ENCODE peak calls at places on chromosome X, in seven cellular contexts. N is choroid plexus epithelial cell, Y is epithelial cell of esophagus, K is psoas muscle, L is neural progenitor cell, O is MCF 10A, S is foreskin fibroblast. E is an unnamed sample.

GRCh38 chrX:19904778-19905367 is 17.5 kb upstream of the SH3KBP1 start:
- DNase-seq in N (peak; percentile 71), Y (peak; percentile 71), K (no peak), L (peak; percentile 55), O (peak; percentile 57), S (peak; percentile 64), E (peak; percentile 12)

GRCh38 chrX:23616361-23616760 is 50.9 kb upstream of the PRDX4 start:
- DNase-seq in N (peak; percentile 53), Y (peak; percentile 37), K (no peak), L (peak; percentile 34), O (peak; percentile 27), S (peak; percentile 48), E (no peak)

GRCh38 chrX:68686684-68687045 is 39.2 kb downstream of the STARD8 start:
- DNase-seq in N (peak; percentile 34), Y (peak; percentile 18), K (peak; percentile 64), L (peak; percentile 36), O (no peak), S (peak; percentile 14), E (no peak)

GRCh38 chrX:113959912-113960626 is 623.8 kb upstream of the HTR2C start:
- DNase-seq in N (no peak), Y (no peak), K (no peak), L (peak; percentile 94), O (no peak), S (no peak), E (no peak)

GRCh38 chrX:142804085-142804484 is 221.6 kb upstream of the SPANXN4 start:
- DNase-seq in N (no peak), Y (no peak), K (no peak), L (peak; percentile 60), O (peak; percentile 6), S (no peak), E (peak; percentile 6)

GRCh38 chrX:13489451-13489850 is 80.0 kb upstream of the EGFL6 start:
- DNase-seq in N (peak; percentile 87), Y (peak; percentile 76), K (peak; percentile 65), L (no peak), O (peak; percentile 70), S (peak; percentile 68), E (no peak)

GRCh38 chrX:17817242-17817641 is 43.9 kb downstream of the RAI2 start:
- DNase-seq in N (no peak), Y (no peak), K (no peak), L (no peak), O (no peak), S (peak; percentile 66), E (no peak)

GRCh38 chrX:136835761-136836160 is 44.8 kb downstream of the RBMX start:
- DNase-seq in N (no peak), Y (no peak), K (no peak), L (no peak), O (no peak), S (no peak), E (no peak)

GRCh38 chrX:115906881-115907280 is 263.7 kb upstream of the AGTR2 start:
- DNase-seq in N (no peak), Y (no peak), K (no peak), L (no peak), O (no peak), S (no peak), E (no peak)

GRCh38 chrX:115911967-115912366 is 258.6 kb upstream of the AGTR2 start:
- DNase-seq in N (no peak), Y (no peak), K (no peak), L (no peak), O (no peak), S (no peak), E (no peak)

GRCh38 chrX:115913575-115913974 is 257.0 kb upstream of the AGTR2 start:
- DNase-seq in N (no peak), Y (no peak), K (no peak), L (no peak), O (no peak), S (no peak), E (no peak)

GRCh38 chrX:115909017-115909416 is 261.5 kb upstream of the AGTR2 start:
- DNase-seq in N (no peak), Y (no peak), K (no peak), L (no peak), O (no peak), S (no peak), E (no peak)

DNA sequence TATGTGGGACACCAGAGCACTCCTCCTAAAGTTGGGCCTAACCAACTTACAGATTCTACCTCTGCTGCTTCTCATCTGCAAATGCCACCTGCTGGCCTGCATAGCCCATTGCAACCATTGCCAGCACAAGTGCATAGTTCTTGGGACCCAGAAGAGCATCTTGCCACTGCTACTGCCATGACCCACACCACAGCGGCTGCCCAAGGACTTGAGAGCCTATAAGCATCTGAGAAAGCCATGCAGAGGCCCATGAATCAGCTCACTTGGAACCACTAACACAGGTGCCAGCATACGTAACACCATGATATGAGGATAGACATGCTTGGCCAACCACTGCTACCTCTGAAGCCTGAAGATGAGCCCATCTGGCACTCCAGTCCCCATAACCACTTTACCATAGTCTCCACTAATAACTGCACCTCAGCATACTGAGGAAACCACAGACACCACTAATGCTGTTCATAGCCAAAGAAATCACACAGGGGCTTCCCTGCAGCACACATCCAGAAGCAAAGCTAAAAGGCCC is 258.1 kb upstream of the AGTR2 start:
- DNase-seq in N (peak; percentile 2), Y (no peak), K (no peak), L (peak; percentile 9), O (peak; percentile 12), S (no peak), E (no peak)
- TF ChIP-seq CTCF in N (peak; percentile 30), Y (no peak), K (peak; percentile 19), L (peak; percentile 40), O (no peak), S (no peak), E (no peak)

DNA sequence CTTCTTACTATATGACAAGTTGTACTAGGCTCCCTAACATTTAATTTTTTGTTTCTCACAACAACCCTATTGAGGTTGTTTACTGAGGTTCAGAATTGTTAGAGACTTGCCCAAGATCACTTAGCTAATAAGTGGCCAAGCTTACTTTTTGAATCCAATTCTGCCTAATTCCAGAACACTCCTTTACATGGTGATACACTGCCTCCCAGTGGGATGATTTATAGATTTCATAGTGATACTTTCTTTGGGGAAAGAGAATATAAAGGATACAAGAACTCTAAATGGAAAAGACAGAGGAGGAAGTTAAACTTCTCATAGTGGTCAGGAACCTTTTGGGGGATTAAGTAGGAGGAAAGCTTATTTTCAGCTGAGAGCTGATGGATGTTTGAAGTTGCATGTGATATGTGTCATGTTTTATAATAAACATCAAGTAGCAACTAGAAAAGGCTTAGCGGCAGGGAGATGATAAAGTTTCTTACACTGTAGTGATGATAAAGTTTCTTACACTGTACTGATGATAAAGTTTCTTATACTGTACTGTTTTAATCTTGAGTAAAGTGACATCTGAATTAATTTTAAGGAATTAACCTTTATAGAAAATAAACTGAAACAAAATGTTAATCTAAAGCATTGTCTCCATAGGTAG is 15.3 kb downstream of the STAG2 start:
- DNase-seq in N (peak; percentile 66), Y (peak; percentile 47), K (no peak), L (no peak), O (peak; percentile 60), S (peak; percentile 53), E (no peak)
- TF ChIP-seq CTCF in N (peak; percentile 33), Y (peak; percentile 24), K (peak; percentile 29), L (peak; percentile 17), O (peak; percentile 35), S (no peak), E (no peak)

DNA sequence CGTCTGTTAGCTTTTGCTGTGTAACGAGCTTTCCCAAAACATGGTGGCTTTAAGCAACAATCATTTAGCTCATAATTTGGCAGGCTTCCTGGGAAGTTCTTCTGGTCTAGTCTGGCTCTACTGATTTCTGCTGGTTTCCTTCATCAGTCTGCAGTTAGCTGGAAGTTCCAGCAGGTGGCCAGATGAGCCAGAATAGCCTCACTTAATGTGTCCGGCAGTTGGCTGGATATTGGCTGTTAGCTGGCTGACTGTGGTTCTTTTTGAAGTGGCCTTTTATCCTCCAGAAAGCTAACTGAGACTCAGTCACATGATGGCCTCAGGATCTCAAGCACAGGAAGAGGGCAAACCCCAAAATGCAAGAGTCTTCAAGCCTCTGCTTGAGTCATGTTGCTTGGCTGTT is 34.9 kb downstream of the FTHL17 start:
- DNase-seq in N (peak; percentile 68), Y (peak; percentile 46), K (no peak), L (peak; percentile 71), O (peak; percentile 67), S (peak; percentile 58), E (peak; percentile 33)
- TF ChIP-seq CTCF in N (peak; percentile 80), Y (peak; percentile 81), K (peak; percentile 54), L (peak; percentile 59), O (peak; percentile 64), S (peak; percentile 63), E (peak; percentile 53)

DNA sequence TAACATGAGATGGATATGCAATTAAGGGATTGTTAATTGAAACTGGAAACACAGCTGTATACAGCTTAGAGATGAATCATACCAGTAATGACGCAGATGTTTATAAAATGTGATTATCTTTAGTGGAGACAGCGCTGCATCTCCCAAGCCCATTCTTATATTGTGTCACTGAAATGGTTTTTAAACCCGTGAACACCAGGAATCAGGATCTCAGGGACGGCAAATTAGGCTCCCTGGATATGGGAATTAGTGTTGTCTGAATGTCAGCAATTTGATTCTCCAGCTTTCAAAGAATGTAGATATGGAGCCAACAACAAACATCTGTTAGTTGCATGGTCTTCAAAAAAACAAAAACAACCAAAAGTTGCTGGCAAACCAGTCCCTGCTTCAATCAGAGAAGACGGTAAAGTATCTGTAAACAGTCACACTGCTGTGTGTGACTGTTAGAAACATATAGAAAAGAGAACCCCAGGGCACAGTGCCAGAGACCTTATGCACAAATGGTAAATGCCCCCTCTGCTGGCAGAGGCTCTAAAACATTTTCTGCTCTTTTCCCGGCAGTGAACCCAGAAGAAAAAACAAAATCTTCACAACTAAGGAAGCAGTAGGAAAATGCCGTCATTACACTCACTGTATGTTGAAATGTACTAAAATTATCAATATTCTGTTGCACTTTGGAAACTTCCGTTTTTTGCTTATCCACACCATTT is 351.9 kb upstream of the FTHL17 start:
- DNase-seq in N (peak; percentile 80), Y (peak; percentile 59), K (no peak), L (peak; percentile 60), O (peak; percentile 71), S (peak; percentile 68), E (peak; percentile 8)
- TF ChIP-seq CTCF in N (peak; percentile 63), Y (peak; percentile 42), K (peak; percentile 19), L (peak; percentile 55), O (peak; percentile 31), S (peak; percentile 34), E (peak; percentile 38)

DNA sequence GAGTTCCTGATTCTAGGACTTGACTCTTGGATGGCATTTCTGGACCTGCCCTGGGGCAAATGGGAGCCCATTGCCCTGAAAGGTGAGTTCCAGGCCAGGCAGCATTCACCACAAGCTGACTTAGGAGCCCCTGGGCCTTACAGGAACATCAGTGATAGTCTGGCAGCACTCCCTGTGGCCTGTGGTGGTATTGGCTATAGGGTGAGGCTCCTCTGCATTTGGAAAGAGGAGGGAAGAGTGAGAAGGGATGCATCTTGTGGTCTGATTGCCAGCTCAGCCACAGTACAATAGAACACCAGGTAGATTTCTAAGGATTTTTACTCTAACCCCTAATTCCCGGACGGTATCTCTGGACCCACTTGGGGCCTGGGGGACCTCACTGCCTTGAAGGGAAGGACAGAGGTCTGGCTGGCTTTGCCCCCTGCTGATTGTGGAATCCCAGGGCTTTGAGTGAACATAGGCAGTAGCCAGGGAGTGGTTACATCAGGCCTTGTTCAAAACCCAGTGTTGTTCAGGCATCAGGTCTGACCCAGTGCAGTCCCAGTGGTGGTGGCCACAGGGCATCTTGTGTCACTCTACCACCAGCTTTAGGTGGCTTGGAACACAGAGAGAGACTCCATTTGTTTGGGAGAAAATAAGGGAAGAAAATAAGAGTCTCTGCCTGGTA is 32.9 kb downstream of the MAGED4 start:
- DNase-seq in N (no peak), Y (no peak), K (no peak), L (peak; percentile 38), O (no peak), S (no peak), E (no peak)
- TF ChIP-seq CTCF in N (peak; percentile 9), Y (no peak), K (no peak), L (peak; percentile 43), O (no peak), S (no peak), E (no peak)

E was measured in nephron progenitor cell.